ENCODE peak calls at places on chromosomes 13 and 19, in eight cellular contexts. V, Z, S, R, X, G, K and O are unnamed samples.

GRCh38 chr19:39082745-39083598 is 1.2 kb upstream of the ACP7 start:
- DNase-seq in K (no peak), R (no peak), X (no peak), Z (no peak), V (no peak), G (no peak), S (no peak), O (no peak)

GRCh38 chr19:17933414-17934129 is 757 bp downstream of the CCDC124 start:
- DNase-seq in S (peak; percentile 29), X (no peak), V (no peak), R (no peak), Z (no peak), G (peak; percentile 9), K (no peak), O (no peak)

GRCh38 chr19:2436384-2436783 is 9.0 kb upstream of the TIMM13 start:
- DNase-seq in R (no peak), K (no peak), Z (no peak), S (no peak), X (no peak), G (no peak), V (no peak), O (no peak)

GRCh38 chr19:51018745-51019543 is 565 bp downstream of the KLK10 start:
- DNase-seq in S (no peak), K (peak; percentile 59), G (no peak), Z (no peak), V (no peak), X (no peak), R (no peak), O (no peak)

GRCh38 chr13:113855012-113855921 is 8.6 kb downstream of the GAS6 start:
- DNase-seq in Z (no peak), S (no peak), X (peak; percentile 52), R (peak; percentile 67), G (no peak), K (peak; percentile 16), V (no peak), O (no peak)

GRCh38 chr19:50994129-50994528 is 7.3 kb downstream of the KLK8 start:
- DNase-seq in G (no peak), V (no peak), Z (no peak), K (no peak), R (no peak), X (no peak), S (no peak), O (peak; percentile 27)

GRCh38 chr13:80469841-80470378 is 129.0 kb upstream of the SPRY2 start:
- DNase-seq in R (peak; percentile 92), K (no peak), X (peak; percentile 77), S (peak; percentile 78), G (no peak), Z (peak; percentile 42), V (peak; percentile 93), O (no peak)

GRCh38 chr13:106533940-106534843 is 1.3 kb downstream of the EFNB2 start:
- DNase-seq in S (peak; percentile 74), G (peak; percentile 28), V (peak; percentile 78), Z (no peak), X (peak; percentile 28), R (peak; percentile 73), K (no peak), O (peak; percentile 24)

GRCh38 chr13:24650157-24650556 is 30.1 kb upstream of the ATP12A start:
- DNase-seq in R (no peak), S (peak; percentile 20), X (no peak), K (no peak), V (no peak), G (no peak), Z (no peak), O (no peak)

GRCh38 chr19:14472202-14472961 is 2.8 kb downstream of the PTGER1 start:
- DNase-seq in G (peak; percentile 96), K (peak; percentile 86), S (no peak), V (peak; percentile 79), R (peak; percentile 79), Z (no peak), X (peak; percentile 68), O (peak; percentile 91)

GRCh38 chr13:28434934-28435333 is 60.0 kb downstream of the FLT1 start:
- DNase-seq in Z (no peak), G (no peak), X (no peak), V (no peak), R (no peak), K (no peak), S (no peak), O (no peak)

GRCh38 chr13:37442996-37443395 is 155.6 kb downstream of the POSTN start:
- DNase-seq in V (no peak), G (no peak), K (no peak), Z (no peak), R (no peak), S (no peak), X (no peak), O (no peak)

GRCh38 chr19:50357178-50358100 is 8.0 kb downstream of the NAPSA start:
- DNase-seq in R (peak; percentile 87), X (peak; percentile 77), V (peak; percentile 90), S (peak; percentile 26), Z (peak; percentile 24), G (peak; percentile 62), K (peak; percentile 83), O (peak; percentile 90)

GRCh38 chr13:33112745-33113144 is 96.5 kb downstream of the KL start:
- DNase-seq in S (no peak), X (no peak), R (no peak), V (no peak), Z (no peak), G (no peak), K (no peak), O (no peak)

GRCh38 chr19:31610036-31610435 is 260.8 kb upstream of the TSHZ3 start:
- DNase-seq in X (no peak), G (no peak), S (no peak), K (no peak), R (no peak), Z (no peak), V (no peak), O (no peak)

DNA sequence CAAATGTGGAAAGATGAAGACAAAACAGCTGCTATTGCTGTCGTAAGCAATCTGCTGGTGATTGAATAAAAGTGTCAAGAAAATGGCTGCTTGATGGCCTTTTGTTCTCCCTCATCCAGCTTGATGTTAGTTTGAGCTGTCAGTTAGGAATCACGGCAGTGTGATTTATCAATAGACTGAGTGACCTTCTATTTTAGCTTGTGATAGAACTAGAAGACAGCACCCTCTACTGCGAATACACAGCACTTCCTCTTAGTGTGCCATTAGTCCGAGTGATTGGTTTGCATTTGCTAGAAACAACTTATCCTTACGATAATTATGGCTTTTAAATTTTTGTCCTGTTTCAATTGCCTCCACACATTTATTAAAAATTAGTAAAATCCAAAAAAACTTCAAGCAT is 76.2 kb downstream of the MZT1 start:
- DNase-seq in K (no peak), X (no peak), Z (no peak), R (no peak), G (no peak), V (no peak), S (no peak), O (no peak)
- TF ChIP-seq CTCF in K (peak; percentile 65), X (peak; percentile 31), Z (no peak), R (no peak), G (peak; percentile 4), V (no peak), S (peak; percentile 30), O (no peak)

DNA sequence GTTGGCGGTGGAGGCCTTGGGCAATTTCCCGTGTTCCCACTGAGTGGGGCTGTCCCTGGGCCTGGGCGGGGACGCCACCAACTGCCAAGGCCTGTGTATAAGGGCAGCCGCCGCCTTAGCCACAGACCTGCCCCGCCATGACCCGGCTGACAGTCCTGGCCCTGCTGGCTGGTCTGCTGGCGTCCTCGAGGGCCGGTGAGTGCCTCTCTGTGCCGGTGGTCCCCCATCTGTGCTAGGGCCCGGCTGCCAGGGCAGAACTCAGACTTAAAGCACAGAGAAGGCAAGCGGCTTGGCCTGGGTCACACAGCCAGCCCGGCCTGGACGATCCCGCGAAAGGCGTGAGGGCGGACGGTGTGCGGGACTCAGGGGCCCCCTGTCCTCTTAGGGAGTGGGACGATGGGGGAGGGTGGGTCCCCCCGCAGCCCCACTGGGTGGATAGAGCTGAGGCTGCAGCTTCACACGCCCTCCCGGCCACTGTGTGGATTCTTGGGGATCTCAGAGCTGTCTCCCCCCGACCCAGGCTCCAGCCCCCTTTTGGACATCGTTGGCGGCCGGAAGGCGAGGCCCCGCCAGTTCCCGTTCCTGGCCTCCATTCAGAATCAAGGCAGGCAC is at the start of gene AZU1:
- DNase-seq in G (no peak), R (no peak), Z (no peak), V (no peak), K (peak; percentile 30), X (no peak), S (no peak), O (no peak)
- TF ChIP-seq CTCF in G (no peak), R (no peak), Z (no peak), V (no peak), K (no peak), X (no peak), S (no peak), O (no peak)

GRCh38 chr13:36098080-36098479 is 33.1 kb downstream of the DCLK1 start:
- DNase-seq in G (no peak), X (no peak), Z (no peak), S (no peak), V (no peak), R (no peak), K (no peak), O (no peak)

GRCh38 chr13:36101157-36101556 is 30.0 kb downstream of the DCLK1 start:
- DNase-seq in K (no peak), X (no peak), S (no peak), G (no peak), V (no peak), Z (no peak), R (no peak), O (no peak)

GRCh38 chr13:36108342-36108741 is 22.8 kb downstream of the DCLK1 start:
- DNase-seq in X (no peak), S (no peak), Z (no peak), K (no peak), V (no peak), R (no peak), G (no peak), O (no peak)

GRCh38 chr13:36105726-36106125 is 25.5 kb downstream of the DCLK1 start:
- DNase-seq in R (no peak), Z (no peak), X (no peak), V (no peak), G (no peak), K (no peak), S (no peak), O (no peak)

DNA sequence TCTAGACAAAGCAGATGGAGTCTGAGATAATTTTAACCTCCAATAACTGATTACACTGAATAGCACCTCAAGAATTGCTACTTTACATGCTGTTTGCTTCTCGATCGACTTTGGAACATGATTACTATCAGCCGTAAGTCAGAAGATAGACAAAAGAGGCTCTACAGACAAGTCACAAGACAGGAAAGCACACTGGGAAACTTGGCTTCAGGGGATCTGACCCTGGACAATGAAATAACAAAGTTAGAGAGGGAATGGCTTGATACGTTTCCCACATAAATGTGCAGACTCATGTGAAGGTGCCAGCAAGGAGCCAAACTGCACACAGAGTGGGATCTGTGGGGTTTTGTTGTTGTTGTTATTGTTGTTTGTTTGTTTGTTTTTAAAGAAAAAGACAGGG is 28.5 kb downstream of the DCLK1 start:
- DNase-seq in S (no peak), Z (no peak), V (no peak), R (no peak), G (no peak), X (no peak), K (no peak), O (no peak)
- TF ChIP-seq CTCF in S (no peak), Z (no peak), V (no peak), R (no peak), G (no peak), X (no peak), K (no peak), O (no peak)

DNA sequence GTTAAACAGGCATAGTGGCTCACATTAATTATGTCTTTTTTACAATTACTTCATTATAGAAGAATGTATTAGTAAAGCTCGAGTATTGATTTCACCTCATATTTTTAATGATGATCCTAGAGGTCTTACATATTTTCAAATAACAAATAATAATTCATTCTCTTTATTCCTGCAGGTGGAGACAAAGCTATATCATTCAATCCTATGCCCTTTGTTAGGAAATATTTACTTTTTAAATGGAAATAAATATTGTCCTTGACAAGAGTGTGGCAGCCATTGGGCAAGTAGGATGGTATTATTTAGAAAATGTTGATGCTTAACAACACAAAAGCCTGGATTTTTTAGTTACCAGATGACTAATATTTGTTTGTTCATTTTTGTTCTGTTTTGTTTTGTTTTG is 127.6 kb downstream of the COG6 start:
- DNase-seq in R (no peak), Z (no peak), V (no peak), G (no peak), S (no peak), K (no peak), X (no peak), O (no peak)
- TF ChIP-seq CTCF in R (no peak), Z (no peak), V (no peak), G (no peak), S (no peak), K (no peak), X (peak; percentile 21), O (peak; percentile 31)